ENCODE peak calls at places on chromosomes 13 and 19, in seven cellular contexts. U is right lobe of liver, R is spleen, O is sigmoid colon, Q is body of pancreas, I is tibial nerve, H is Peyer's patch. L is an unnamed sample. For H3K27me3, the result is how much of the 10 kb centered on the place peaks cover.

GRCh38 chr13:48818495-48818961 is 157.2 kb upstream of the FNDC3A start:
- DNase-seq in I (no peak), Q (no peak), H (no peak), O (no peak), U (no peak), R (no peak), L (peak)

GRCh38 chr19:35908977-35909683 is 1.0 kb upstream of the TYROBP start:
- DNase-seq in U (peak), R (peak), O (peak), Q (peak), I (peak), H (peak), L (peak)

GRCh38 chr19:5403968-5404640 is 51.1 kb upstream of the ZNRF4 start:
- DNase-seq in U (peak), R (peak), I (peak), H (no peak), O (no peak), Q (peak), L (peak)

GRCh38 chr13:47896546-47896945 is 104.5 kb downstream of the SUCLA2 start:
- DNase-seq in Q (no peak), O (no peak), I (no peak), U (no peak), H (no peak), R (no peak), L (peak)

GRCh38 chr13:73417012-73417615 is 358.3 kb downstream of the KLF5 start:
- DNase-seq in H (no peak), U (no peak), Q (peak), I (no peak), R (no peak), O (no peak), L (no peak)

GRCh38 chr13:108349269-108349668 is 79.8 kb downstream of the TNFSF13B start:
- DNase-seq in R (no peak), O (no peak), I (no peak), U (no peak), Q (no peak), H (no peak), L (no peak)

GRCh38 chr19:13366529-13367143 is 139.6 kb downstream of the CACNA1A start:
- DNase-seq in I (no peak), U (no peak), H (no peak), Q (no peak), O (no peak), R (no peak), L (no peak)

GRCh38 chr13:34277971-34278370 is 460.0 kb downstream of the RFC3 start:
- DNase-seq in H (no peak), U (no peak), R (no peak), I (no peak), Q (no peak), O (no peak), L (no peak)

GRCh38 chr19:29927944-29928669 is 13.9 kb upstream of the URI1 start:
- DNase-seq in O (no peak), Q (no peak), H (no peak), I (no peak), R (no peak), U (no peak), L (peak)

GRCh38 chr13:76672422-76672821 is 213.8 kb downstream of the KCTD12 start:
- DNase-seq in O (no peak), I (no peak), Q (no peak), H (no peak), R (no peak), U (no peak), L (peak)

GRCh38 chr13:76668141-76668540 is 218.1 kb downstream of the KCTD12 start:
- DNase-seq in H (no peak), R (no peak), I (no peak), O (no peak), Q (no peak), U (no peak), L (no peak)

GRCh38 chr13:76667551-76667950 is 218.7 kb downstream of the KCTD12 start:
- DNase-seq in R (no peak), O (no peak), I (peak), H (no peak), Q (no peak), U (no peak), L (no peak)

GRCh38 chr13:76663941-76664340 is 222.3 kb downstream of the KCTD12 start:
- DNase-seq in O (no peak), I (no peak), Q (no peak), H (no peak), R (no peak), U (no peak), L (no peak)

DNA sequence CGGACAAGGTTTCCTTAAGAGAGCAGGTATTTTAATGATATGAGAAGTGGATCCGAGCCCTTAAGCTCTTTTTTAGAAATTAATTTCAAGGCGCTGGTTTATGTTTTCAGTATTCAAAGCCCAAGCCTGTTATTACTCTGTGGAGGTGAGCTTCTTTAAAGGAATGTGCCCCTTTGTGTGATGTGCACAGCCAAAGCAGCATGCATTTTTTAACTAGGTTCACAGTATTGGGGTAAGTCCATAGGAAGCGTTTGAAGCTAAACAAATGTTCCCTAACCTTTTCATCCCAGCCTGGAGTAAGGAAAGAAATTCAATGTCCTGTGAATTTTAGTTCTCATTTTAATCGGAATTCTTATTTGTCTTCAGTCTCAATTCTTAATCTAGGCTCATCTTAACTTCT is 217.5 kb downstream of the KCTD12 start:
- DNase-seq in R (no peak), U (no peak), Q (no peak), O (no peak), I (no peak), H (no peak), L (no peak)
- TF ChIP-seq POLR2A in R (no peak), U (no peak), Q (no peak), O (no peak), I (no peak), H (no peak), L (no peak)

GRCh38 chr19:39082167-39082566 is 2.0 kb upstream of the ACP7 start:
- DNase-seq in U (no peak), H (no peak), R (no peak), O (no peak), I (no peak), Q (no peak), L (no peak)
- H3K27me3 ChIP-seq in U (under half), H (under half), R (under half), O (under half), I (under half), Q (under half), L (under half)

GRCh38 chr19:3982701-3983541 is 2.3 kb downstream of the EEF2 start:
- DNase-seq in R (peak), H (no peak), U (no peak), I (no peak), O (peak), Q (peak), L (peak)

GRCh38 chr19:3984584-3984907 is 717 bp downstream of the EEF2 start:
- DNase-seq in U (no peak), I (no peak), H (no peak), Q (no peak), O (no peak), R (no peak), L (no peak)

GRCh38 chr19:3984908-3985642 is at the start of gene EEF2:
- DNase-seq in Q (peak), H (peak), I (peak), U (peak), R (peak), O (peak), L (peak)

GRCh38 chr19:3983542-3983914 is 1.7 kb downstream of the EEF2 start:
- DNase-seq in R (no peak), H (no peak), Q (no peak), O (no peak), I (no peak), U (no peak), L (no peak)

DNA sequence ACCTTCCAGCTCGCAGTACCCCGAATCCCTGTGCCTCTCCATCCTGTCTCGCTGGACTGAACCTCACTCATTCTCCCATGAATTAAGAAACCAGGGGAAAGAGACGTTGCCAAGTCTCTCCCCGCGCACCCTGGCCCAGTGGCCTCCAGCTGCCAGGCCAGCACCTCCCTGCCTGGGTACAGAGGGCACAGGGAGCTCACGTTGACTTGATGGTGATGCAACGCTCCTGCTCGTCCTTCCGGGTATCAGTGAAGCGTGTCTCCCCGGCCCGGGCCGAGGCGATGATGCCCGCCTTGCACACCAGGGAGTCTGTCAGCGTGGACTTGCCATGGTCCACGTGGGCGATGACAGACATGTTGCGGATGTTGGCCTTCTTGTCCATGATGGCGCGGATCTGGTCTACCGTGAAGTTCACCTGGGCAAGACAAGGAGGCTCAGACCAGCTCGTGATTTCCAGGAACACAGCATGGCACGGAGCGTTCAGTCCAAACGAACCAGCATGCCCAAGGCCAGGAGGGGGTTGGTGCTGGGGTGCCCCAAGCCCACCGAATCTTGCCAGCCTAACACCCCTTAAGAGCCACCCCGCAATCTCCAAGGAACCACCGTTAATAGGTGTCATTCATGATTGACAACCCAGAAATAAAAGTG is 1.2 kb downstream of the EEF2 start:
- DNase-seq in U (peak), H (peak), Q (peak), I (no peak), O (peak), R (peak), L (peak)
- TF ChIP-seq POLR2A in U (peak), H (no peak), Q (no peak), I (no peak), O (no peak), R (no peak), L (peak)

GRCh38 chr13:21683034-21683733 is 12.3 kb downstream of the FGF9 start:
- DNase-seq in U (no peak), O (no peak), Q (no peak), H (no peak), I (no peak), R (no peak), L (peak)
- H3K27me3 ChIP-seq in U (under half), O (under half), Q (under half), H (under half), I (under half), R (under half), L (under half)

GRCh38 chr19:19821366-19822147 is at the start of gene ZNF506:
- DNase-seq in R (peak), H (peak), Q (peak), U (peak), I (peak), O (peak), L (peak)
- TF ChIP-seq POLR2A in R (no peak), H (peak), Q (peak), U (peak), I (peak), O (peak), L (peak)

GRCh38 chr19:7250951-7251350 is 43.3 kb downstream of the INSR start:
- DNase-seq in R (no peak), O (no peak), Q (no peak), U (no peak), I (no peak), H (no peak), L (no peak)
- H3K27me3 ChIP-seq in R (under half), O (under half), Q (under half), U (under half), I (under half), H (under half), L (under half)

DNA sequence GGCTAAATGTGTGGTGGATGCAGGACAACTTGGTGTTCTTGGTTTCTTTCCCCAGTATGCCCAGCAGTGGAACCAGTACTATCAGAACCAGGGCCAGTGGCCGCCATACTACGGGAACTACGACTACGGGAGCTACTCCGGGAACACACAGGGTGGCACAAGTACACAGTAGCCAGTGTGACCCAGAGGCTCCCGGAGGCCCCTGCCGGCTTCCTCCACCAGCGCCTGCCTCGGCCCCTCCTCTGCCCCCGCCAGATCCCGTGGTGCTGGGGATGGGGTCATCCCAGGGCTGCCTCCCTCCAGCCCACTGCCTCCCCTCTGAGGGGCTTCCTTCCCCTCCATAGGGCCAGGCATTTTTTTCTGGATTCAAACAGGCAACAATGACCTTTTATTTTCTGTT is 3.6 kb upstream of the CCDC97 start:
- DNase-seq in O (no peak), R (no peak), Q (no peak), I (no peak), U (no peak), H (no peak), L (no peak)
- TF ChIP-seq POLR2A in O (no peak), R (no peak), Q (no peak), I (no peak), U (no peak), H (no peak), L (no peak)